ENCODE peak calls at places on chromosomes 11 and 22, in four cellular contexts. S, E, R and W are unnamed samples.

GRCh38 chr11:96102664-96103068 is 178.8 kb upstream of the MTMR2 start:
- DNase-seq in E (no peak), R (no peak), S (no peak), W (no peak)

GRCh38 chr22:22049684-22050083 is 67.1 kb upstream of the TOP3B start:
- DNase-seq in S (no peak), E (no peak), R (no peak), W (no peak)

GRCh38 chr22:48112687-48113521 is 1350.5 kb downstream of the TBC1D22A start:
- DNase-seq in R (no peak), S (no peak), E (no peak), W (no peak)

GRCh38 chr11:36271794-36272409 is 17.3 kb downstream of the COMMD9 start:
- DNase-seq in E (no peak), S (no peak), R (no peak), W (no peak)

GRCh38 chr11:2826679-2827056 is 58.9 kb downstream of the CDKN1C start:
- DNase-seq in R (no peak), E (no peak), S (no peak), W (no peak)

GRCh38 chr11:10450451-10451398 is 4.3 kb upstream of the AMPD3 start:
- DNase-seq in S (peak), E (no peak), R (no peak), W (peak)

GRCh38 chr11:85948884-85949283 is 93.7 kb downstream of the CCDC83 start:
- DNase-seq in R (no peak), E (no peak), S (no peak), W (no peak)

GRCh38 chr11:14773755-14774154 is 118.3 kb downstream of the CYP2R1 start:
- DNase-seq in S (no peak), E (no peak), R (no peak), W (no peak)

GRCh38 chr11:15806217-15806616 is 550.1 kb downstream of the SOX6 start:
- DNase-seq in S (no peak), R (no peak), E (no peak), W (no peak)

GRCh38 chr11:82003671-82004148 is 730.0 kb downstream of the FAM181B start:
- DNase-seq in E (no peak), R (peak), S (no peak), W (no peak)

GRCh38 chr11:93958991-93959390 is 62.2 kb upstream of the HEPHL1 start:
- DNase-seq in S (no peak), E (no peak), R (no peak), W (no peak)

GRCh38 chr11:46493786-46494185 is 100.0 kb downstream of the AMBRA1 start:
- DNase-seq in E (no peak), S (no peak), R (no peak), W (no peak)

GRCh38 chr22:49640366-49641095 is 187.1 kb downstream of the BRD1 start:
- DNase-seq in S (no peak), R (no peak), E (no peak), W (no peak)
- TF ChIP-seq CTCF in S (no peak), R (no peak), E (no peak), W (no peak)

GRCh38 chr11:44324787-44325525 is 15.0 kb upstream of the ALX4 start:
- DNase-seq in R (no peak), E (no peak), S (no peak), W (no peak)

GRCh38 chr11:44326615-44327475 is 16.9 kb upstream of the ALX4 start:
- DNase-seq in R (no peak), S (no peak), E (no peak), W (no peak)

GRCh38 chr11:44329472-44330230 is 19.7 kb upstream of the ALX4 start:
- DNase-seq in R (no peak), E (no peak), S (no peak), W (no peak)

GRCh38 chr11:44325698-44326097 is 15.8 kb upstream of the ALX4 start:
- DNase-seq in S (no peak), E (no peak), R (no peak), W (no peak)

GRCh38 chr11:44327730-44328691 is 18.1 kb upstream of the ALX4 start:
- DNase-seq in S (no peak), R (no peak), E (no peak), W (no peak)
- TF ChIP-seq CTCF in S (no peak), R (peak), E (no peak), W (no peak)

GRCh38 chr11:67291481-67292381 is 2.6 kb downstream of the ANKRD13D start:
- DNase-seq in R (no peak), S (no peak), E (no peak), W (no peak)
- TF ChIP-seq CTCF in R (no peak), S (no peak), E (no peak), W (no peak)

GRCh38 chr11:66868726-66869291 is 11.9 kb downstream of the LRFN4 start:
- DNase-seq in R (no peak), S (peak), E (no peak), W (peak)
- TF ChIP-seq CTCF in R (no peak), S (no peak), E (no peak), W (peak)

DNA sequence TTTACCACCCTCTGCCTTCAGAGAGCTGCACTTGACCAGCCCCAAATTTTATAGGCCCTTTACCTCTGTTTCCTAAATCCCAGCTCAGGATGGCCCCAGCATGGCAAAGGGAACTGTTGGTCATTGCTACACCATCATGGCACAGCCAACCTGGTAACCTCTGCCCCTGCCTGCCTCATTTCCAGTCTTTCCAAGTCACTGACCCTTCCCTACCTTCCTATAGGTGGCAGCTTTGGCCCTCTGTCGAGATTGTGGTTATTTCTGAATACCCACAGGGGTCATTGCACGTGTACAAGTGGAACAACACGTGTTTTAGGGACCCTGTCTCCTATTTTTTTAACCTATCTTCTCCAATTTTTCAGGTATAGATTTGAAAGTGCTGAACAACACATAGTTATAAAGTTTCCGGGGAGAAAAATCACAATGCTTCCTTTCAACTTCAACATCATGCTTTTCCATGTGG is 2.8 kb downstream of the GALNT18 start:
- DNase-seq in R (no peak), E (no peak), S (no peak), W (no peak)
- TF ChIP-seq CTCF in R (no peak), E (no peak), S (no peak), W (no peak)

GRCh38 chr11:79441159-79441875 is 487 bp upstream of the TENM4 start:
- DNase-seq in E (peak), R (no peak), S (peak), W (no peak)

GRCh38 chr11:79439430-79439892 is 1.4 kb downstream of the TENM4 start:
- DNase-seq in S (no peak), R (no peak), E (peak), W (no peak)

GRCh38 chr11:79439893-79440450 is 858 bp downstream of the TENM4 start:
- DNase-seq in E (peak), S (peak), R (no peak), W (no peak)

GRCh38 chr11:79438631-79439429 is 2.0 kb downstream of the TENM4 start:
- DNase-seq in R (no peak), S (peak), E (peak), W (no peak)

GRCh38 chr11:79440451-79441158 is at the start of gene TENM4:
- DNase-seq in R (peak), S (peak), E (peak), W (no peak)
- TF ChIP-seq CTCF in R (no peak), S (no peak), E (peak), W (no peak)

GRCh38 chr11:75424396-75424795 is 8.6 kb downstream of the KLHL35 start:
- DNase-seq in S (no peak), E (no peak), R (no peak), W (no peak)

GRCh38 chr11:75426720-75427086 is 6.3 kb downstream of the KLHL35 start:
- DNase-seq in S (no peak), R (no peak), E (no peak), W (no peak)

GRCh38 chr11:75423721-75424120 is 9.3 kb downstream of the KLHL35 start:
- DNase-seq in S (no peak), E (no peak), R (no peak), W (no peak)

GRCh38 chr11:75427181-75427580 is 5.8 kb downstream of the KLHL35 start:
- DNase-seq in S (no peak), R (no peak), E (no peak), W (no peak)

GRCh38 chr11:75425422-75425821 is 7.6 kb downstream of the KLHL35 start:
- DNase-seq in S (no peak), R (no peak), E (no peak), W (no peak)
- TF ChIP-seq CTCF in S (no peak), R (peak), E (no peak), W (no peak)

GRCh38 chr22:35684732-35685131 is 32.9 kb upstream of the APOL5 start:
- DNase-seq in E (no peak), R (no peak), S (no peak), W (no peak)

GRCh38 chr22:35685731-35686130 is 31.9 kb upstream of the APOL5 start:
- DNase-seq in S (no peak), R (no peak), E (no peak), W (no peak)

GRCh38 chr22:35686298-35686697 is 31.4 kb upstream of the APOL5 start:
- DNase-seq in S (no peak), E (no peak), R (no peak), W (no peak)

GRCh38 chr22:35683560-35683959 is 34.1 kb upstream of the APOL5 start:
- DNase-seq in S (no peak), E (no peak), R (no peak), W (no peak)

DNA sequence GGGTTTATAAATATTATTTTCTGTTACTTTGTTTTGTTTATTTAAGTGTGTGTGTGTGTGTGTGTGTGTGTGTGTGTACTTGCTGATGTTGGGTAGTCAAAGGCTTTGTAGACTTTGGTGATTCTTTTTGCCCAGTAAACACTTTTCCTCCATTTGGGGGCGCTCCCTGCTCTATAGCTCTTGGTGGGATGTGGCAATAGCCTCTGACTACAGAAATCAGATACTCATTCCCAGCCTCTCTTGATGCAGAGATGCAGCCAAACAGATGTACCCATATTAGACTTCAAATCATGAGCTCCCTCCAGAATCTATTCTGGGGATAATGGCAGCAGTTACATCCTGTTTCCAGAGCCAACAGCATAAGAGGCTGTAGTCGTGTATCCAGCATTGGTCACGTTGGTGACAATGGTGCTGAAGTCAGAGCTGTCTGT is 33.4 kb upstream of the APOL5 start:
- DNase-seq in R (peak), S (no peak), E (no peak), W (no peak)
- TF ChIP-seq CTCF in R (peak), S (no peak), E (no peak), W (no peak)